ENCODE peak calls at places on chromosomes 6 and 20, in ten cellular contexts. S is stimulated activated CD4-positive, alpha-beta T cell treated with anti-CD3 and anti-CD28 coated beads, Interleukin-1b, Interleukin-23, amount 100 ng/mL, for 1 hour; Y is HTR-8/SVneo; E is tibial artery; M is stimulated activated naive CD8-positive, alpha-beta T cell treated with anti-CD3 and anti-CD28 coated beads, Interleukin-15, amount 100 ng/mL, for 72 hours; O is DND-41; I is hippocampal formation; A is right lobe of liver; W is NCI-H524; T is mesothelial cell of epicardium. G is an unnamed sample.

GRCh38 chr6:7615611-7616383 is 25.8 kb downstream of the SNRNP48 start:
- DNase-seq in I (no peak), W (peak; percentile 17), O (peak; percentile 49), T (no peak), E (no peak), A (no peak), Y (peak; percentile 51), M (peak; percentile 19), S (no peak), G (peak; percentile 74)

GRCh38 chr6:4162345-4162744 is 27.0 kb upstream of the ECI2 start:
- DNase-seq in E (no peak), S (no peak), M (no peak), T (no peak), O (no peak), Y (no peak), A (no peak), I (no peak), W (no peak), G (no peak)

GRCh38 chr6:88856566-88856965 is 106.9 kb downstream of the RNGTT start:
- DNase-seq in Y (no peak), T (no peak), O (no peak), I (no peak), S (no peak), A (no peak), M (no peak), W (no peak), E (no peak), G (no peak)

GRCh38 chr6:43355862-43356590 is 13.4 kb downstream of the ZNF318 start:
- DNase-seq in M (no peak), E (no peak), A (no peak), O (no peak), I (no peak), Y (peak; percentile 29), S (no peak), W (no peak), T (no peak), G (no peak)

GRCh38 chr20:1629321-1629720 is 9.5 kb upstream of the SIRPB1 start:
- DNase-seq in A (no peak), I (no peak), M (no peak), O (no peak), S (no peak), T (no peak), Y (no peak), W (no peak), E (no peak), G (no peak)

GRCh38 chr6:11097476-11097875 is 3.8 kb downstream of the SMIM13 start:
- DNase-seq in S (no peak), M (no peak), I (no peak), Y (no peak), E (no peak), W (no peak), T (no peak), O (no peak), A (no peak), G (no peak)

GRCh38 chr6:71510057-71510713 is 221.6 kb downstream of the OGFRL1 start:
- DNase-seq in S (no peak), M (no peak), T (peak; percentile 39), Y (peak; percentile 47), A (peak; percentile 59), W (no peak), E (peak; percentile 49), I (peak; percentile 9), O (no peak), G (no peak)

GRCh38 chr6:14804444-14805210 is 441.2 kb upstream of the JARID2 start:
- DNase-seq in M (no peak), Y (no peak), S (no peak), T (peak; percentile 88), A (peak; percentile 85), I (peak; percentile 78), O (peak; percentile 10), W (no peak), E (peak; percentile 42), G (peak; percentile 8)

GRCh38 chr6:11500008-11500407 is 37.5 kb upstream of the TMEM170B start:
- DNase-seq in I (no peak), M (no peak), Y (peak; percentile 49), S (no peak), W (no peak), T (no peak), E (no peak), A (no peak), O (no peak), G (no peak)

GRCh38 chr20:39861381-39861780 is 827.7 kb downstream of the MAFB start:
- DNase-seq in A (no peak), O (no peak), E (no peak), T (no peak), M (no peak), I (no peak), W (no peak), S (no peak), Y (no peak), G (peak; percentile 96)

GRCh38 chr6:35731414-35731735 is 5.5 kb upstream of the ARMC12 start:
- DNase-seq in T (peak; percentile 89), O (peak; percentile 89), S (peak; percentile 88), I (peak; percentile 90), M (peak; percentile 96), E (peak; percentile 99), Y (peak; percentile 94), W (peak; percentile 66), A (peak; percentile 99), G (peak; percentile 12)

G was measured in NCI-H2029.